ENCODE peak calls at places on chromosomes 3 and 15, in seven cellular contexts. I is RWPE1, A is GM23338, S is natural killer cell, Z is AG09309, D is A549, Y is astrocyte of the spinal cord. W is an unnamed sample.

GRCh38 chr3:104825116-104825515 is 541.6 kb upstream of the ALCAM start:
- DNase-seq in Z (no peak), I (no peak), A (peak; percentile 83), D (no peak), S (no peak), Y (peak; percentile 84), W (no peak)

GRCh38 chr3:124883766-124884473 is 3.2 kb downstream of the ITGB5 start:
- DNase-seq in Z (no peak), Y (peak; percentile 27), D (no peak), S (no peak), I (no peak), A (no peak), W (no peak)

GRCh38 chr3:127456471-127457093 is 134.0 kb downstream of the TPRA1 start:
- DNase-seq in A (peak; percentile 16), S (no peak), I (peak; percentile 87), D (no peak), Y (peak; percentile 33), Z (no peak), W (no peak)

GRCh38 chr15:57703387-57703786 is 3.1 kb upstream of the POLR2M start:
- DNase-seq in Z (no peak), D (no peak), S (no peak), Y (no peak), A (no peak), I (no peak), W (no peak)

GRCh38 chr3:44896449-44896848 is 22.0 kb downstream of the TGM4 start:
- DNase-seq in S (no peak), Y (no peak), D (no peak), Z (no peak), I (no peak), A (no peak), W (no peak)

GRCh38 chr15:70375006-70375409 is 277.3 kb upstream of the TLE3 start:
- DNase-seq in D (peak; percentile 80), Z (peak; percentile 3), Y (peak; percentile 20), S (no peak), A (no peak), I (peak; percentile 92), W (no peak)

GRCh38 chr3:177647876-177648275 is 450.6 kb upstream of the TBL1XR1 start:
- DNase-seq in Z (no peak), D (no peak), A (no peak), S (no peak), I (no peak), Y (no peak), W (no peak)

GRCh38 chr15:48281674-48282073 is 49.6 kb upstream of the DUT start:
- DNase-seq in Z (no peak), Y (no peak), I (no peak), A (peak; percentile 37), D (no peak), S (no peak), W (no peak)

GRCh38 chr15:62389887-62390792 is 225.1 kb upstream of the C2CD4B start:
- DNase-seq in D (peak; percentile 79), Z (no peak), A (peak; percentile 89), S (peak; percentile 62), Y (peak; percentile 71), I (peak; percentile 79), W (peak; percentile 42)

GRCh38 chr15:76973362-76973743 is 21.6 kb upstream of the PSTPIP1 start:
- DNase-seq in D (no peak), I (no peak), A (peak; percentile 92), Z (no peak), S (peak; percentile 66), Y (no peak), W (peak; percentile 52)

GRCh38 chr3:89171681-89172080 is 64.3 kb downstream of the EPHA3 start:
- DNase-seq in A (no peak), Y (no peak), Z (no peak), D (no peak), S (no peak), I (no peak), W (no peak)

GRCh38 chr15:96893159-96893906 is 562.8 kb downstream of the NR2F2 start:
- DNase-seq in I (peak; percentile 17), Y (peak; percentile 6), D (no peak), A (peak; percentile 75), S (no peak), Z (no peak), W (no peak)

GRCh38 chr3:172630316-172630715 is 80.6 kb downstream of the NCEH1 start:
- DNase-seq in Z (no peak), Y (no peak), A (no peak), S (no peak), I (no peak), D (no peak), W (no peak)

GRCh38 chr15:48965972-48966371 is 2.3 kb upstream of the SHC4 start:
- DNase-seq in I (peak; percentile 42), S (no peak), Y (peak; percentile 51), A (no peak), Z (no peak), D (peak; percentile 9), W (no peak)

GRCh38 chr3:182268711-182269110 is 524.6 kb upstream of the ATP11B start:
- DNase-seq in A (no peak), I (no peak), Z (no peak), Y (no peak), D (no peak), S (no peak), W (no peak)

GRCh38 chr15:31332020-31332680 is 5.5 kb downstream of the KLF13 start:
- DNase-seq in A (no peak), S (no peak), Z (no peak), I (no peak), D (no peak), Y (no peak), W (peak; percentile 37)

GRCh38 chr3:72904156-72904555 is 16.3 kb downstream of the GXYLT2 start:
- DNase-seq in D (no peak), I (no peak), A (no peak), S (no peak), Z (no peak), Y (no peak), W (no peak)

GRCh38 chr3:110821586-110821985 is 250.0 kb upstream of the NECTIN3 start:
- DNase-seq in I (no peak), Y (no peak), Z (no peak), D (no peak), A (no peak), S (no peak), W (no peak)

GRCh38 chr3:78204977-78205376 is 1165.1 kb downstream of the ROBO2 start:
- DNase-seq in A (peak; percentile 46), I (peak; percentile 1), Y (peak; percentile 81), S (no peak), Z (peak; percentile 42), D (no peak), W (no peak)
- TF ChIP-seq CTCF in A (peak; percentile 56), I (no peak), Y (peak; percentile 17), S (no peak), Z (peak; percentile 28), D (no peak), W (no peak)

GRCh38 chr3:141353652-141354495 is 14.4 kb upstream of the ZBTB38 start:
- DNase-seq in Z (no peak), D (no peak), Y (no peak), S (no peak), A (no peak), I (no peak), W (no peak)
- TF ChIP-seq CTCF in Z (no peak), D (no peak), Y (no peak), S (no peak), A (no peak), I (no peak), W (no peak)

GRCh38 chr3:88002448-88002847 is 56.4 kb downstream of the CGGBP1 start:
- DNase-seq in S (no peak), Y (no peak), D (no peak), A (no peak), I (no peak), Z (no peak), W (no peak)

GRCh38 chr3:88009066-88009465 is 49.7 kb downstream of the CGGBP1 start:
- DNase-seq in A (no peak), D (no peak), Z (no peak), I (no peak), Y (no peak), S (no peak), W (no peak)

GRCh38 chr3:88003115-88003755 is 55.6 kb downstream of the CGGBP1 start:
- DNase-seq in Z (no peak), S (no peak), A (peak; percentile 76), Y (peak; percentile 63), I (peak; percentile 11), D (peak; percentile 25), W (no peak)

GRCh38 chr3:88000853-88001252 is 58.0 kb downstream of the CGGBP1 start:
- DNase-seq in D (no peak), I (no peak), S (no peak), Z (no peak), A (peak; percentile 74), Y (peak; percentile 22), W (peak; percentile 54)

DNA sequence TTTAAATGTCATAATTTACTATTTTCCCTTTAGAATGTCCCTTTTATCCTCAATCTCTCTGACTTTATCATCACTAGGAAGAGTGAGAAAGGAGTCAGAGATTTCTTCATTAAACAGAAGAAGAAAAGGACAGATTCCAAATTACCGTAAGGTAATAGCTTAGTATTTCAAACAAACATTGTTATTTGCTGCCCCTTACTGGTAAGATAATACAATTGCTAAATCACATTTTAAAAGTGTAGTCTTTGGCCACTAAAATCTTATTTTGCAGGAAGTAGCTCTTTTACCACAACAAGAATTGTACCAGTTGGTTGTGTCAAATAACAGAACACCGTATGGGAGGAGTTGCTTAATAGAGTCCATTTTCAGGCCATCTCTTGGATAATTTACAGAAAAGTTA is 53.7 kb downstream of the CGGBP1 start:
- DNase-seq in A (peak; percentile 56), I (peak; percentile 4), Z (no peak), Y (peak; percentile 35), S (no peak), D (peak; percentile 27), W (no peak)
- TF ChIP-seq CTCF in A (no peak), I (peak; percentile 46), Z (peak; percentile 9), Y (no peak), S (peak; percentile 41), D (peak; percentile 73), W (peak; percentile 20)

GRCh38 chr3:43090238-43090637 is 15.6 kb downstream of the POMGNT2 start:
- DNase-seq in D (no peak), I (no peak), Y (no peak), S (no peak), Z (no peak), A (no peak), W (no peak)

GRCh38 chr3:43089081-43089480 is 16.8 kb downstream of the POMGNT2 start:
- DNase-seq in Z (no peak), S (no peak), Y (no peak), I (no peak), A (no peak), D (no peak), W (no peak)

GRCh38 chr3:43086460-43087165 is 19.3 kb downstream of the POMGNT2 start:
- DNase-seq in Z (no peak), S (no peak), Y (no peak), D (no peak), I (no peak), A (no peak), W (no peak)

GRCh38 chr3:43091481-43091880 is 14.4 kb downstream of the POMGNT2 start:
- DNase-seq in A (no peak), I (no peak), Y (no peak), Z (no peak), S (no peak), D (no peak), W (no peak)

DNA sequence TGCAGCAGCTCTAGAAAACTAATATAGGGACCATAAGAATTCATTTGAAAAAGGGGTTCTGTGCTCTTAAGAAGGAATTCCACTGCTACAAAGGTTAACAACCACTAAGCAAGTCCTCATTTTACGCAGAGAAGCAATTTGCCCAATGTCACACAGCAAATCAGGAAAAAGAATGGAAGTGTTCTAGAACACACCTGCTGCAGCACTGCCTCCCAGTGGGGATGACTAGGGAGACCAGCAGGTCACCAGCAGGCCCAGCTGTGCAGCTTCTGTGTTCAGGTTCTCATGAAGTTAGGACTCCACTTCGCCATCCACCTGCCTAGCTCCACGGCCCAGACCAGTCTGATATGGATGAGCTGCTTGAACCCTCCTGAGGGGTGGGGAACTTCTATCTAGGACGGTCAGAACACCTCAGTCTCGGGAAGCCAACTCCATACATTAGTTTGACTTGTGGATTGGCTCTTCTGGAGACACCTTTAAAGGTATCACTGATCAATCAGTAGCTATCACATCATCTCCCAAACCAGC is 18.6 kb downstream of the POMGNT2 start:
- DNase-seq in A (no peak), I (no peak), S (no peak), D (no peak), Z (no peak), Y (no peak), W (no peak)
- TF ChIP-seq CTCF in A (peak; percentile 51), I (no peak), S (no peak), D (no peak), Z (peak; percentile 3), Y (peak; percentile 6), W (no peak)